ENCODE peak calls at places on chromosome 19, in seven cellular contexts. G, N, D, P, Y, O and V are unnamed samples. For H3K4me1, the result is how much of the 10 kb centered on the place peaks cover.

GRCh38 chr19:37932985-37933953 is 26.3 kb downstream of the SIPA1L3 start:
- DNase-seq in D (no peak), Y (no peak), O (no peak), N (no peak), P (peak), G (peak), V (no peak)

GRCh38 chr19:51346742-51347141 is 4.8 kb upstream of the VSIG10L start:
- DNase-seq in G (no peak), Y (no peak), P (no peak), N (no peak), O (no peak), D (no peak), V (no peak)

GRCh38 chr19:50333737-50334617 is 4.8 kb upstream of the KCNC3 start:
- DNase-seq in Y (peak), P (peak), N (no peak), O (peak), D (peak), G (peak), V (no peak)

GRCh38 chr19:13613447-13613846 is 107.2 kb upstream of the CACNA1A start:
- DNase-seq in O (no peak), D (no peak), P (no peak), Y (no peak), G (no peak), N (no peak), V (no peak)

GRCh38 chr19:6039541-6040225 is 61.7 kb upstream of the RANBP3 start:
- DNase-seq in Y (no peak), N (no peak), D (no peak), O (no peak), G (peak), P (no peak), V (no peak)

GRCh38 chr19:30443531-30444252 is 71.5 kb downstream of the ZNF536 start:
- DNase-seq in N (no peak), G (no peak), O (no peak), Y (peak), D (no peak), P (no peak), V (no peak)

GRCh38 chr19:38676023-38676877 is 28.8 kb downstream of the ACTN4 start:
- DNase-seq in D (no peak), Y (peak), N (no peak), O (no peak), P (no peak), G (no peak), V (no peak)

GRCh38 chr19:49442793-49443365 is 1.6 kb upstream of the SLC17A7 start:
- DNase-seq in G (peak), N (peak), P (peak), O (peak), Y (peak), D (peak), V (peak)

GRCh38 chr19:10603084-10603872 is 16.2 kb upstream of the AP1M2 start:
- DNase-seq in O (peak), N (peak), P (no peak), Y (peak), G (peak), D (no peak), V (peak)

GRCh38 chr19:39342647-39343305 is 555 bp downstream of the SAMD4B start:
- DNase-seq in D (no peak), P (no peak), N (no peak), G (peak), O (peak), Y (no peak), V (no peak)

GRCh38 chr19:16293133-16294085 is 31.2 kb upstream of the KLF2 start:
- DNase-seq in P (peak), O (no peak), N (peak), Y (no peak), D (peak), G (peak), V (no peak)

GRCh38 chr19:41993612-41994483 is at the start of gene ATP1A3:
- DNase-seq in O (peak), G (peak), Y (peak), P (peak), N (no peak), D (no peak), V (no peak)

GRCh38 chr19:7672522-7672921 is 3.7 kb downstream of the RETN start:
- DNase-seq in N (no peak), G (no peak), Y (no peak), O (no peak), D (no peak), P (no peak), V (no peak)

GRCh38 chr19:46907880-46908279 is 47.1 kb downstream of the ARHGAP35 start:
- DNase-seq in P (no peak), G (no peak), N (no peak), O (no peak), Y (no peak), D (no peak), V (no peak)

GRCh38 chr19:35549879-35550523 is 4.6 kb downstream of the TMEM147 start:
- DNase-seq in N (no peak), P (no peak), Y (no peak), O (no peak), G (no peak), D (no peak), V (no peak)

GRCh38 chr19:19520989-19521388 is 5.0 kb downstream of the NDUFA13 start:
- DNase-seq in Y (no peak), G (no peak), D (no peak), O (no peak), N (no peak), P (no peak), V (no peak)

GRCh38 chr19:4267901-4268815 is 10.9 kb upstream of the SHD start:
- DNase-seq in P (no peak), Y (no peak), O (no peak), G (peak), N (no peak), D (no peak), V (no peak)
- TF ChIP-seq CTCF in P (no peak), Y (no peak), O (no peak), G (no peak), N (no peak), D (no peak), V (no peak)

GRCh38 chr19:3409346-3410064 is 43.1 kb downstream of the NFIC start:
- DNase-seq in D (peak), N (no peak), Y (no peak), G (no peak), P (no peak), O (peak), V (no peak)
- H3K27ac ChIP-seq in D (peak), N (peak), Y (peak), G (peak), P (no peak), O (peak), V (peak)

DNA sequence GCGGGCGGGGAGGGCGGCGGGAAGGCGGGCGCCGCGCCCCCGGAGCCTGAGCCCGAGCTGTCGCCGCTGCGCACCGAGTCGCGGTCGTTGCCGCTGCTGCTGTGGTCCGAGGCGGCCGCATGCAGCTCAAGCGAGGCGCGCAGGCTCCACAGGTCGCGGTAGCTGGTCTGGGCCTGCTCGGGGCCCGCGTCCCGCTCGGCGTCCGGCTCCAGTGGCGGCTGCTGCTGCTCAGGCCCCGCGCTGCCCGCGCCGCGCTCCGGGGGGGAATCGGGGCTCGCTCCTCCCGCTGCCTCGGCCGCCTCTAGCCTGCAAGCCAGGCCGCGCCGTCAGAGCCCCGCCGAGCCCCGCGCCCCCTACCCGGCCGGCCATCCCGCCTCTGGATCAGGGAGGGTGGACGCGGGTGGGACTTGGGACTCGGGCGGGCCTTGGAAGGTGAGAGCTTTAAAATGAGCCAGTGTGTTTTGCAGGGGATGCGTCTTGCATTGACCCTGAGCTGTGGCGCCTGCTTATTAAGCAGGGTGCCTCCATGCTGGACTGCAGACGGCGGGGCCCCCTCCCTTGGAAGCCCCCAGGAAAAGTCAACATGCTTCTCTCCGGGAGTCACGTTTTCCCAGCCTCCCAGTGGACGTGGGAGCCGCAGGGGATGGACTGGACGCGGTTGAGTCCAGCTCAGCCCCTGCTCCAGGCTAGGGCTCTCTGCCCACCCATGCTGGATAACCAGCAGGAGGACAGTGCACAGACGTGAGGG is 7.8 kb downstream of the CBARP start:
- DNase-seq in Y (no peak), O (no peak), N (no peak), D (no peak), G (no peak), P (no peak), V (no peak)
- H3K4me1 ChIP-seq in Y (under half), O (under half), N (under half), D (under half), G (under half), P (under half), V (under half)

DNA sequence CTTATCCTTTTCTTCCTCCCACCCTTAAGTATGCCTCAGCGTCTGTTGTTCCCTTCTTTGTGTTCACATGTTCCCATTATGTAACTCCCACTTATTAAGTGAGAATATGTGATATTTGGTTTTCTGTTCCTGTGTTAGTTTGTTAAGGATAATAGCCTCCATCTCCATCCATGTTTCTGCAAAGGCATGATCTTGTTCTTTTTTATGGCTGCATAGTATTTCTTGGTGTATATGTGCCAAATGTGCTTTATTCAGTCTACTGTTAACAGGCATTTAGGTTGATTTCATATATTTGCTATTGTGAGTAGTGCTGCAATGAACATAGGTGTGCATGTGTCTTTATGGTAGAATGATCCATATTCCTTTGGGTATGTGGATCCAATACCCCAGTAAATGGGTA is 3.2 kb upstream of the ZNF441 start:
- DNase-seq in N (no peak), O (no peak), D (no peak), Y (no peak), P (no peak), G (no peak), V (no peak)
- TF ChIP-seq CTCF in N (no peak), O (no peak), D (no peak), Y (no peak), P (no peak), G (no peak), V (no peak)

GRCh38 chr19:44021221-44021620 is 4.0 kb upstream of the ZNF222 start:
- DNase-seq in G (no peak), N (no peak), O (no peak), P (no peak), D (no peak), Y (no peak), V (no peak)

GRCh38 chr19:44019498-44019897 is 5.7 kb upstream of the ZNF222 start:
- DNase-seq in G (no peak), Y (no peak), O (no peak), P (no peak), N (no peak), D (no peak), V (no peak)

GRCh38 chr19:44024900-44025216 is 321 bp upstream of the ZNF222 start:
- DNase-seq in D (no peak), G (no peak), O (no peak), N (no peak), P (no peak), Y (no peak), V (no peak)

GRCh38 chr19:44025217-44025936 is at the start of gene ZNF222:
- DNase-seq in Y (peak), G (peak), O (peak), P (peak), N (peak), D (peak), V (peak)
- H3K27ac ChIP-seq in Y (peak), G (peak), O (peak), P (no peak), N (peak), D (peak), V (peak)

DNA sequence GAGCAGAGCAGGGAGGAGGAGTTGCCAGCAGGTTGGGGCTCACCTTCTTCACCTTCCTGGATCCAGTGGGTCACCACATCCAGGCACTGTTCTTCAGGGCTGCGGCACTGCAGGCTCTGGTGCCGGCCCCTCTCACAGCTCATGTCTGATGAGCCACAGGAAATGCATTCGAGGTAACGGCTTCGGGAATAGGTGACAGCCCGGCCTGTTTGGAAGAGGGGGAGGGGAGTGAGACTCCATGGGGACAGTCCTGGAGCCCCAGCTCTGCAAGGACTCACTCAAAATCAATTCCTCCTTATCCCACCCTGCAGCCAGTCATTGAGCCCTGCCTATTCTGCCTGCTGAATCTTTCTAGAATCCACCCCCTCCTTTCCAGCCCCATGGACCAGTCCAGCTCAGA is 13.5 kb downstream of the PLAUR start:
- DNase-seq in N (no peak), Y (no peak), D (no peak), O (no peak), G (no peak), P (no peak), V (no peak)
- H3K4me1 ChIP-seq in N (under half), Y (under half), D (under half), O (under half), G (under half), P (under half), V (under half)